ENCODE peak calls at places on chromosomes 1 and 21, in four cellular contexts. C is GM12891, P is H1, K is K562. N is an unnamed sample.

GRCh38 chr1:9551984-9552383 is 12.7 kb downstream of the SLC25A33 start:
- DNase-seq in C (no peak), P (no peak), K (no peak), N (no peak)

GRCh38 chr1:209080170-209080781 is 503.2 kb upstream of the CAMK1G start:
- DNase-seq in C (no peak), K (no peak), P (no peak), N (no peak)

GRCh38 chr21:31531967-31532366 is 127.5 kb upstream of the SOD1 start:
- DNase-seq in K (no peak), P (no peak), C (no peak), N (no peak)

GRCh38 chr1:5286244-5286643 is 631.8 kb downstream of the AJAP1 start:
- DNase-seq in P (no peak), C (no peak), K (no peak), N (no peak)

GRCh38 chr1:241606544-241606943 is 33.6 kb downstream of the CHML start:
- DNase-seq in C (no peak), P (no peak), K (no peak), N (no peak)

GRCh38 chr1:87410771-87411170 is 82.1 kb downstream of the LMO4 start:
- DNase-seq in C (no peak), K (no peak), P (no peak), N (no peak)

GRCh38 chr1:77370588-77371306 is 88.9 kb downstream of the AK5 start:
- DNase-seq in C (no peak), K (no peak), P (no peak), N (no peak)

GRCh38 chr1:59718989-59719360 is 95.8 kb upstream of the HOOK1 start:
- DNase-seq in K (no peak), C (no peak), P (no peak), N (no peak)

GRCh38 chr21:16533692-16534407 is 804.1 kb downstream of the USP25 start:
- DNase-seq in P (no peak), C (no peak), K (no peak), N (no peak)

GRCh38 chr1:39392851-39393573 is 98.4 kb upstream of the BMP8A start:
- DNase-seq in K (no peak), C (no peak), P (no peak), N (no peak)

GRCh38 chr1:66395202-66396061 is 138.5 kb upstream of the SGIP1 start:
- DNase-seq in C (no peak), P (no peak), K (no peak), N (no peak)

GRCh38 chr1:31995263-31995662 is 18.4 kb upstream of the KHDRBS1 start:
- DNase-seq in P (no peak), K (no peak), C (no peak), N (no peak)

GRCh38 chr1:225044258-225044657 is 114.8 kb downstream of the DNAH14 start:
- DNase-seq in K (no peak), C (no peak), P (no peak), N (no peak)

GRCh38 chr1:94755675-94756074 is 64.5 kb upstream of the SLC44A3 start:
- DNase-seq in K (no peak), P (no peak), C (no peak), N (no peak)

GRCh38 chr1:30744060-30744756 is 13.4 kb downstream of the LAPTM5 start:
- DNase-seq in P (no peak), C (no peak), K (no peak), N (no peak)

GRCh38 chr1:13513885-13514546 is at the start of gene LRRC38:
- DNase-seq in P (no peak), K (no peak), C (no peak), N (no peak)

GRCh38 chr1:208979776-208980175 is 603.7 kb upstream of the CAMK1G start:
- DNase-seq in P (no peak), K (no peak), C (no peak), N (no peak)

GRCh38 chr1:234770031-234770795 is 160.2 kb upstream of the IRF2BP2 start:
- DNase-seq in K (no peak), C (no peak), P (no peak), N (no peak)

GRCh38 chr1:217431395-217431794 is 199.5 kb downstream of the GPATCH2 start:
- DNase-seq in K (no peak), P (no peak), C (no peak), N (no peak)

GRCh38 chr1:231855966-231856365 is 229.4 kb downstream of the DISC1 start:
- DNase-seq in K (no peak), P (no peak), C (no peak), N (no peak)

GRCh38 chr1:29736582-29737188 is 500.4 kb downstream of the PTPRU start:
- DNase-seq in K (peak), P (no peak), C (no peak), N (no peak)

GRCh38 chr1:37861151-37861550 is 1.8 kb upstream of the MTF1 start:
- DNase-seq in P (no peak), C (no peak), K (no peak), N (no peak)

GRCh38 chr21:45481977-45482898 is 60.0 kb downstream of the SLC19A1 start:
- DNase-seq in C (no peak), P (no peak), K (peak), N (no peak)

GRCh38 chr1:244757091-244757939 is 78.1 kb upstream of the COX20 start:
- DNase-seq in P (no peak), C (no peak), K (no peak), N (no peak)

GRCh38 chr1:51294566-51295184 is 35.7 kb downstream of the TTC39A start:
- DNase-seq in C (no peak), K (peak), P (no peak), N (no peak)

GRCh38 chr1:179231923-179232322 is 2.4 kb upstream of the ABL2 start:
- DNase-seq in C (no peak), P (no peak), K (peak), N (no peak)

GRCh38 chr1:112818990-112819689 is 104.0 kb upstream of the PPM1J start:
- DNase-seq in C (no peak), P (no peak), K (peak), N (no peak)

GRCh38 chr1:151545542-151545941 is 5.4 kb downstream of the TUFT1 start:
- DNase-seq in P (no peak), C (no peak), K (no peak), N (no peak)

GRCh38 chr1:55789466-55789865 is 574.3 kb upstream of the USP24 start:
- DNase-seq in C (no peak), K (no peak), P (no peak), N (no peak)

GRCh38 chr1:209220048-209220524 is 363.4 kb upstream of the CAMK1G start:
- DNase-seq in C (no peak), P (no peak), K (no peak), N (no peak)

GRCh38 chr21:45767071-45768006 is 123.8 kb downstream of the PCBP3 start:
- DNase-seq in P (no peak), K (no peak), C (no peak), N (no peak)

GRCh38 chr1:205570796-205571537 is 60.8 kb downstream of the ELK4 start:
- DNase-seq in C (no peak), K (no peak), P (no peak), N (no peak)

DNA sequence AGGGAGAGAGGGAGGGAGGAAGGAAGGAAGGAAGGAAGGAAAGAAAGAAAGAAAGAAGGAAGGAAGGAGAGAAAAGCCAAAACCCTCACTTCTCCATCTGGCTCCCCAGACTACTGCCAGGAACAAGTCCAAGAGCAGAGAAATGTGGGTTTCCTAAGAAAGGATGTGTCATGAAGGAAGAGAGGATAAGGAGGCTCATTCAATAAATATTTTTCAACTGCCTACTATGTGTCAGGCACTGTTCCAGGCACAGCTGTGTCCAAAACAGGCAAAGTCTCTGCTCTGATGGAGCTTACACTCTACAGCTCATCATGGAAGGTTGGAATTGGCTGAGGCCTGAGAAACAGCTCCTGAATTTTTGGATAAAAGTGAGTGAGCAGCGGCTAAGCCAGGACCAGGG is 42.6 kb upstream of the ATP2B4 start:
- DNase-seq in P (no peak), K (no peak), C (no peak), N (no peak)
- TF ChIP-seq TAF1 in P (no peak), K (no peak), C (no peak), N (no peak)

GRCh38 chr1:17654519-17654918 is 100.6 kb upstream of the ACTL8 start:
- DNase-seq in K (no peak), C (no peak), P (no peak), N (no peak)

GRCh38 chr1:17658837-17659236 is 96.3 kb upstream of the ACTL8 start:
- DNase-seq in P (no peak), C (no peak), K (no peak), N (no peak)

GRCh38 chr1:17653728-17654351 is 101.3 kb upstream of the ACTL8 start:
- DNase-seq in C (peak), K (peak), P (no peak), N (peak)

GRCh38 chr1:17655169-17655568 is 100.0 kb upstream of the ACTL8 start:
- DNase-seq in P (no peak), K (no peak), C (no peak), N (no peak)

GRCh38 chr1:17655922-17656321 is 99.2 kb upstream of the ACTL8 start:
- DNase-seq in P (no peak), C (no peak), K (no peak), N (no peak)
- TF ChIP-seq TAF1 in P (no peak), C (no peak), K (no peak), N (no peak)

GRCh38 chr1:200182701-200183100 is 155.2 kb downstream of the NR5A2 start:
- DNase-seq in K (no peak), P (no peak), C (no peak), N (no peak)
- TF ChIP-seq TAF1 in K (no peak), P (no peak), C (no peak), N (no peak)

GRCh38 chr1:155294520-155295182 is 6.6 kb downstream of the PKLR start:
- DNase-seq in K (no peak), P (no peak), C (no peak), N (no peak)

GRCh38 chr1:155296660-155297059 is 4.6 kb downstream of the PKLR start:
- DNase-seq in P (no peak), K (peak), C (no peak), N (no peak)

GRCh38 chr1:155295183-155295941 is 5.9 kb downstream of the PKLR start:
- DNase-seq in P (no peak), C (no peak), K (no peak), N (no peak)

GRCh38 chr1:155295942-155296267 is 5.3 kb downstream of the PKLR start:
- DNase-seq in C (no peak), K (no peak), P (no peak), N (no peak)

GRCh38 chr1:155293086-155293749 is 8.0 kb downstream of the PKLR start:
- DNase-seq in C (no peak), K (no peak), P (no peak), N (no peak)
- TF ChIP-seq TAF1 in C (no peak), K (no peak), P (no peak), N (no peak)

GRCh38 chr1:221741971-221742554 is at the start of gene DUSP10:
- DNase-seq in K (peak), C (peak), P (peak), N (peak)

GRCh38 chr1:221743416-221744208 is 1.7 kb upstream of the DUSP10 start:
- DNase-seq in P (peak), K (no peak), C (no peak), N (no peak)

GRCh38 chr1:221741364-221741970 is 422 bp downstream of the DUSP10 start:
- DNase-seq in P (no peak), C (no peak), K (peak), N (no peak)

GRCh38 chr1:221740941-221741363 is 937 bp downstream of the DUSP10 start:
- DNase-seq in K (no peak), C (no peak), P (no peak), N (no peak)

DNA sequence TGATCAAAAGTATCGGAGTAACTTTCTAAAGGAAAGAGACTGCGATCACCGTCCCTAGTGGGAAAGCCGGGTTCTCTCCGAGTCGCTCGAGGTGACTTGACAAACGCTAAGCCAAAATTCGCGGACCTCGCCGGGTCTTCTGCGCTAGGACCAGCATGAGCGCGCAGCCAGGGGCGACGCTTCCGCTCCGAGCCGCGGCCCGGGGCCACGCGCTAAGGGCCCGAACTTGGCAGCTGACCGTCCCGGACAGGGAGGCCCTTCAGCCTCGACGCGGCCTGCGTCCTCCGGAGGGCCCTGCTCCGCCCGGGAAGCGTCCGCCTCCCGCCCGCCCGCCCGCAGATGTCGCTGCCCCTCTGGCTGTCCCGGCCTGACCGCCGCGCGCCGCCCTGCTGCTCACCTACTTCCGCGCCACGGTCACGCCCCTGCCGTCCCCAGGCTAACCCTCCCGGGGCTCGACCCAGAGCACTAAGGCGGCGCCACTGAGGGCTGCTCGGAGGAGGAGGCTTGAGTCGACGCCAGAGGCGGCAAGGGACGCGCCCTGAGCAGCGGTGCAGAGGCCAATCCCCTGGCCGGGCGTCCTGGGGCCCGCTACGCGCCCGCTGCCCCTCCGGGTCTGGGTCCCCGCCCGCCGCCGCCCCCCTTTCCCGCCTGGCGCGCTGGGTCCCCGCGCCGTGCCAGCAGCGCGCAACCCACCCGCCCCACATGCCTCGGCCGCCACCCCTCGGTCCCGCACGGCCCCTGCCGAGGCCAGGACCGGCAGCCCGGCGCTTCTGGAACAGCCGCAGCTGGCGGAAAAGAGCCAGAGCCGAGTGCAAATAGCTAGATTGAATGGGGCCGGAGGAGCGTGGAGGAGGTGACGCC is 896 bp upstream of the DUSP10 start:
- DNase-seq in K (peak), C (peak), P (peak), N (peak)
- TF ChIP-seq TAF1 in K (peak), C (peak), P (peak), N (peak)

DNA sequence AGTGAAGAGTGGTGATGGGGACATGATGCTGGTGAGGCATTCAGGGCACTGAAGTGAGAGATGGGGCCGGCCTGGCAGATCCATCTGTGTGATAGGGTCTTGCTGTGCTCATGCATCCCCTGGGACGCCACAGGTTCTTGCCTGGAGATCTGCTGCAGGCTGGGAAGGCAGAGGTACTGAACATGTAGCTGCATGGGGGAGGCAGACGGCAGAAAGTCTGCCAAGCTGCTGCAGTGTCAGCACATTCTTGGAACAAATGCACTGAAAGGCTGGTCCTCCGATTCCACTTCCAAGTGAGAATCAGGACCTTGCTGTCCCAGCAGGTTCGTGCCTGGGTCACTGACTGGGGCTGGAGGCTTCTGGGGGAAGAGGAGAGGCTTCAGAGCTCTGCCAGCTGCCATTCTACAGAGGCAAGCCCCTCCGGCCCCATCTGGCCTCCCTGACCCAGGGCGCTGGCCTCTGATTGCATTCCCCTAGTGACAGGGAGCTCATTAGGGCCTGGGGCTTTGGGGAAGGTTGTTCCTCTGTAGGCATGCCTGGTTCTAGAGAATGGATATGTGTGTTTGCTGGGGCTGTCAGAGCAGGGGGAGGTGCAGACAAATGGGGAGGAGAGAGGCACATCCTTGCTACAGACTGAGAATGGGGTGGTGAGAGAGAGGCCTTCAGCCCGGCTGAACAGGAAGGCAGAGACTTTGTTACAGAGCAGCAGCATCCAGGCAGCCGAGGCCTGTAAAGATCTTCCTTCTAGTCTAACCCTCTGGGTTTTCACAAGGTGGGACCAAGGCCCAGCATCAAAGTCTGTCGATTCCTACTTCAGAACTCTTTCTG is 174.0 kb downstream of the TRABD2B start:
- DNase-seq in C (no peak), P (no peak), K (no peak), N (no peak)
- TF ChIP-seq TAF1 in C (no peak), P (no peak), K (no peak), N (no peak)